ENCODE peak calls at places on chromosomes 13 and 19, in five cellular contexts. V is osteoblast, M is body of pancreas, Y is SK-N-SH, R is fibroblast of villous mesenchyme. E is an unnamed sample.

GRCh38 chr13:26557393-26558073 is at the start of gene WASF3:
- DNase-seq in R (peak; percentile 86), M (peak; percentile 95), V (peak; percentile 100), Y (peak; percentile 99), E (peak; percentile 93)

GRCh38 chr19:32200312-32201038 is 144.9 kb upstream of the ZNF507 start:
- DNase-seq in V (no peak), Y (no peak), M (no peak), R (no peak), E (no peak)

GRCh38 chr19:408441-409005 is 424 bp downstream of the C2CD4C start:
- DNase-seq in Y (peak; percentile 83), M (no peak), R (no peak), V (peak; percentile 88), E (peak; percentile 43)

GRCh38 chr13:77891486-77891885 is 27.1 kb downstream of the EDNRB start:
- DNase-seq in M (no peak), R (no peak), Y (no peak), V (no peak), E (no peak)

GRCh38 chr13:76696370-76696769 is 189.8 kb downstream of the KCTD12 start:
- DNase-seq in Y (peak; percentile 4), M (no peak), V (peak; percentile 46), R (no peak), E (no peak)

GRCh38 chr19:489418-490196 is 6.7 kb upstream of the MADCAM1 start:
- DNase-seq in Y (peak; percentile 70), M (no peak), V (peak; percentile 97), R (peak; percentile 56), E (no peak)

GRCh38 chr19:44539236-44539819 is 9.9 kb upstream of the CEACAM20 start:
- DNase-seq in R (no peak), Y (no peak), V (no peak), M (no peak), E (no peak)

GRCh38 chr19:14944456-14944855 is 3.2 kb downstream of the OR7C2 start:
- DNase-seq in Y (no peak), R (no peak), M (no peak), V (no peak), E (no peak)

GRCh38 chr13:43725460-43725859 is 61.3 kb downstream of the ENOX1 start:
- DNase-seq in R (no peak), Y (no peak), M (no peak), V (no peak), E (no peak)

GRCh38 chr19:46226438-46226973 is 3.0 kb upstream of the IGFL1 start:
- DNase-seq in Y (no peak), R (no peak), M (no peak), V (no peak), E (no peak)

GRCh38 chr19:41915248-41916032 is 12.8 kb downstream of the ERFL start:
- DNase-seq in R (no peak), V (no peak), M (no peak), Y (no peak), E (no peak)

GRCh38 chr13:28792992-28793391 is 27.1 kb upstream of the MTUS2 start:
- DNase-seq in V (peak; percentile 81), R (peak; percentile 76), Y (no peak), M (peak; percentile 13), E (no peak)

GRCh38 chr19:2455481-2456300 is 1.1 kb downstream of the LMNB2 start:
- DNase-seq in R (no peak), V (peak; percentile 97), Y (peak; percentile 75), M (peak; percentile 29), E (no peak)

GRCh38 chr13:36887758-36888521 is 32.1 kb downstream of the SMAD9 start:
- DNase-seq in V (no peak), Y (no peak), M (no peak), R (no peak), E (no peak)

GRCh38 chr19:14985133-14985532 is 5.5 kb upstream of the SLC1A6 start:
- DNase-seq in Y (no peak), M (no peak), V (no peak), R (no peak), E (no peak)

GRCh38 chr19:7982103-7982502 is 23.3 kb downstream of the ELAVL1 start:
- DNase-seq in M (no peak), V (peak; percentile 45), Y (no peak), R (no peak), E (no peak)

GRCh38 chr13:74662895-74663294 is 528.7 kb upstream of the KLF12 start:
- DNase-seq in R (peak; percentile 61), Y (no peak), M (peak; percentile 4), V (no peak), E (no peak)

GRCh38 chr19:51726049-51726448 is 2.3 kb upstream of the HAS1 start:
- DNase-seq in R (peak; percentile 97), M (no peak), Y (no peak), V (peak; percentile 97), E (peak; percentile 93)

GRCh38 chr13:105925496-105925895 is 610.0 kb downstream of the EFNB2 start:
- DNase-seq in V (no peak), R (peak; percentile 57), M (no peak), Y (no peak), E (no peak)

GRCh38 chr13:20332361-20333096 is 100.4 kb upstream of the GJB6 start:
- DNase-seq in R (peak; percentile 39), V (no peak), Y (no peak), M (no peak), E (no peak)

GRCh38 chr13:113616991-113617749 is 32.6 kb downstream of the TFDP1 start:
- DNase-seq in Y (no peak), M (peak; percentile 43), R (peak; percentile 49), V (peak; percentile 76), E (no peak)

GRCh38 chr19:30149300-30149699 is 207.3 kb downstream of the URI1 start:
- DNase-seq in V (no peak), Y (no peak), M (no peak), R (no peak), E (no peak)

GRCh38 chr13:28574617-28575142 is 79.8 kb upstream of the FLT1 start:
- DNase-seq in V (peak; percentile 83), M (peak; percentile 54), R (peak; percentile 97), Y (no peak), E (peak; percentile 65)

GRCh38 chr19:1057185-1057857 is 9.6 kb upstream of the ARHGAP45 start:
- DNase-seq in R (peak; percentile 41), V (no peak), Y (no peak), M (no peak), E (no peak)

DNA sequence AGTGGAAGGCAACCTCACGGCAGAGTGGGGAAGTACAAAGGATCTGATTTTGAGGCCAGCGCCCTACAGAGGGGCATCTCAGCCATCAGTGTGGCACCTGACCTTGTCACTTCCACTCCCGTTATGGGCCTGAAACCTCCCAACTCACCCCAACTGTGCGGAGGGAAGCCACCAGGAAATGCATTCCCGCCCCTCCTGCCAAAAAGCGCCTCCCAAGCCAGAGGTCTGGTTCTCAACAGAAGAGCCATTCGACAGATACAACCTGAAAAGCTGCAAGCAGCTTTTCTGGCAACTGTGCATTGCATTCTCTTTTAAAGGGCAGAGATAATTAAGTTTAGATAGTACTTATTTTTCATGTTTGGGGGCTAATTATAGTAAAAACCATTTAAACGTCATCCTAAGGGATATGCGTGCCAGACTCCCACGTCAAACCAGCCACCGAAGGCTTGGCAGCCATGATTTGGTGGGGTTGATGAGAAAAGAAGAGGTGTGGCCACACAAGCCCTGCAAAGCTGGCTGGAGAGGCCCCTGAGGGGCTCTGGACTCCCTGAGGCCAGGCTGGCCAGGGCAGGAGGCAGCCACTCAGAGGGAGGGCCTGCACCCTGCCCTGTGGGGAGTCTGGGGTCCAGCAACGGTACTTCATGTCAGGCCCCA is 17.7 kb downstream of the PEPD start:
- DNase-seq in V (peak; percentile 36), R (no peak), Y (peak; percentile 76), M (no peak), E (no peak)
- TF ChIP-seq CTCF in V (no peak), R (no peak), Y (no peak), M (no peak), E (no peak)

GRCh38 chr13:112066624-112067004 is 335 bp upstream of the SOX1 start:
- DNase-seq in Y (peak; percentile 49), V (peak; percentile 89), M (peak; percentile 29), R (peak; percentile 3), E (no peak)

GRCh38 chr13:112067121-112067741 is at the start of gene SOX1:
- DNase-seq in M (no peak), R (no peak), Y (no peak), V (peak; percentile 87), E (no peak)

GRCh38 chr13:112064222-112064621 is 2.7 kb upstream of the SOX1 start:
- DNase-seq in V (peak; percentile 86), M (no peak), Y (no peak), R (no peak), E (no peak)

GRCh38 chr13:112065521-112065866 is 1.5 kb upstream of the SOX1 start:
- DNase-seq in R (no peak), Y (no peak), M (no peak), V (peak; percentile 82), E (no peak)

DNA sequence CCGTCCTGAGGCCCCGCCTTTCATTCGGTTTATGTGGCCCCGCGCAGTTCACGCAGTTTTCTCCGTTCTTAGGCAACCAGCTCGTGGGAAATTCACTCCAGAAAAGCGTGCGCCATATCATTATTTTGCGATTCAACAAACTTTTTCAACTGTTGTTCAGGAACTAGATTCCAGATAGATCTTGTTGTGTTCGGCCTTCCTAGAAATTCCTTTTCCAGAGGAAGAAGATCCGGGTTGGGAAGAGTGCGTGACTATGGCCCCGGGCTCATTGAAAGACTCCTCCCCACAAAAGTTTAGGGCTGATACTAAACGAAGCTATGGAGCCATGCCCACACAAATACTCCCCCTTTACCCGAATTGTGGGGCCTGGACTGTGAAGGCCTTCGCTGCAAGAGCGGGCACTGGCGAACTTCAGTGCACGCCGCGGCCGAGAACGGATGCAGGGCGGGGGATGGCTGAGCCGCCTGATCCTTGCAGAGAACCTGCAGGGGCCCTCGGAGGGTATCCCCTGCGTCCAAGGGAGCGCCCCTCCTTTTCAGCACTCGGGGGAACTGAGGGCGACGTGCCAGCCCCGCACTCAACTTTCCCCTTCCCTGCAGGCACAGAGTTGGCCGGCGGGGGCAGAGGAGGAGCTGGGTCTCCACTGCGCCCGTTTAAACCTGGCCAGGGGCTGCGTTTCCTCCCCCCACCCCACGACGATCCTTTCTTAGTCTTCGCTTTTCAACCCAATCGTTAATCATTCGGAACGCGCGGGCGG is 904 bp upstream of the SOX1 start:
- DNase-seq in M (no peak), R (no peak), Y (no peak), V (peak; percentile 88), E (no peak)
- TF ChIP-seq CTCF in M (no peak), R (no peak), Y (peak; percentile 12), V (no peak), E (no peak)

GRCh38 chr19:17641181-17641580 is 47.0 kb downstream of the UNC13A start:
- DNase-seq in Y (no peak), R (no peak), M (no peak), V (no peak), E (no peak)
- TF ChIP-seq CTCF in Y (no peak), R (no peak), M (no peak), V (no peak), E (no peak)

DNA sequence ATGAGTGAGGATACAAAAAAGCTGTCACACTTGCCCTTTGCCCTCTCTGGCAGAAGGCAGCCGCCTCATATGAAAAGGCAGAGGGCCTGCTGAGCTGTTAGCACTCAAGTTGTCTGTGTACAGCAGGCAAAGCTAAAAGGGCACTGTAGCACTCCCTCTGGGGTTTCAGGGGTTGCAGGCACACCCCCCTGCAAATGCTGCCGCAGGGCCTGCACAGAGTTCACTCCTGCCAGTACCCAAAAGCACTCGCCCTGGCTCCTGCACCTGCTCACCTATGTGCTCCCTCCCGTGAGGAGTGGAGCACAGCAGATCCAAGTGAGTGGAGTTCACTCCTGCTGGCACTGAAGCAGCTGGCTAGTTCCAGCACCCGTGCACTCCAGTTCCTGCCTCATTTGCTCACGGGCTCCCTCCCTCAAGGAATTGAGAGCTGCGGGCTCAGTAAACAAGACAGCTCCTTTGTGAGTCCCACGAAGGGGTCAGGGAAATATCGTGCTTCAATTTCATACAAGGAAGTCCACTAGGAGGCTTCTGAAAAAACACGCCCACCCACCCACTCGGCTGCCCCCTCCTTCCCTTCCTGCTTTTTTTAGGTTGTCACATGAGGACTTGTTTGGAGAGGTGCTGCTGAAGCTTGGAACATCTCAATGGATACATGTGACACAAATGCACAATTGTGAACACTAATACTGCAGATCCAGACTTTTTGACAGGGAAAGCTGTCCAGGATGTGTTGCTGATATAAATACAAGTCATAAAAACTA is 9.9 kb upstream of the RCBTB2 start:
- DNase-seq in V (no peak), R (peak; percentile 19), M (peak; percentile 60), Y (no peak), E (no peak)
- TF ChIP-seq CTCF in V (peak; percentile 9), R (peak; percentile 11), M (no peak), Y (no peak), E (no peak)